ENCODE peak calls at places on chromosomes 11 and 22, in seven cellular contexts. V is transverse colon, Q is esophagus muscularis mucosa, U is adrenal gland, B is IMR-90, Z is spleen, J is tibial nerve. R is an unnamed sample.
A peak's percentile ranks its signal among the peaks of the same experiment; 100 is the strongest.

GRCh38 chr11:35190804-35191348 is 51.9 kb downstream of the CD44 start:
- DNase-seq in V (no peak), Q (no peak), U (no peak), B (peak; percentile 92), Z (no peak), J (no peak), R (no peak)

GRCh38 chr11:65215441-65216076 is 33.8 kb downstream of the CAPN1 start:
- DNase-seq in V (no peak), Q (no peak), U (no peak), B (no peak), Z (no peak), J (no peak), R (peak; percentile 29)

GRCh38 chr22:38069372-38070249 is 12.4 kb downstream of the PICK1 start:
- DNase-seq in V (peak; percentile 29), Q (no peak), U (no peak), B (peak; percentile 29), Z (no peak), J (peak; percentile 38), R (peak; percentile 34)

GRCh38 chr22:38710866-38711265 is 5.1 kb downstream of the GTPBP1 start:
- DNase-seq in V (no peak), Q (no peak), U (no peak), B (no peak), Z (no peak), J (no peak), R (no peak)

GRCh38 chr11:132610216-132610615 is 922.1 kb downstream of the OPCML start:
- DNase-seq in V (no peak), Q (peak; percentile 53), U (no peak), B (peak; percentile 85), Z (no peak), J (no peak), R (no peak)

GRCh38 chr11:83252941-83253340 is 33.2 kb downstream of the CCDC90B start:
- DNase-seq in V (no peak), Q (no peak), U (no peak), B (no peak), Z (no peak), J (no peak), R (no peak)

GRCh38 chr11:85787809-85788805 is 22.8 kb downstream of the SYTL2 start:
- DNase-seq in V (peak; percentile 54), Q (no peak), U (no peak), B (peak; percentile 42), Z (no peak), J (no peak), R (no peak)

GRCh38 chr11:107648247-107648646 is 57.3 kb downstream of the ELMOD1 start:
- DNase-seq in V (no peak), Q (no peak), U (no peak), B (no peak), Z (no peak), J (no peak), R (no peak)

GRCh38 chr11:114058026-114058706 is 1.3 kb upstream of the ZBTB16 start:
- DNase-seq in V (no peak), Q (no peak), U (peak; percentile 89), B (no peak), Z (no peak), J (no peak), R (no peak)

GRCh38 chr11:62601114-62601363 is 626 bp downstream of the MTA2 start:
- DNase-seq in V (peak; percentile 55), Q (no peak), U (no peak), B (no peak), Z (peak; percentile 94), J (no peak), R (no peak)

GRCh38 chr22:46009730-46010129 is 32.8 kb upstream of the WNT7B start:
- DNase-seq in V (no peak), Q (no peak), U (no peak), B (no peak), Z (peak; percentile 68), J (no peak), R (peak; percentile 8)

GRCh38 chr11:9613830-9614762 is 40.6 kb downstream of the WEE1 start:
- DNase-seq in V (peak; percentile 91), Q (peak; percentile 94), U (peak; percentile 81), B (peak; percentile 75), Z (peak; percentile 99), J (peak; percentile 71), R (peak; percentile 89)
- TF ChIP-seq POLR2A in V (peak; percentile 56), Q (no peak), U (peak; percentile 19), B (no peak), Z (no peak), J (peak; percentile 47), R (peak; percentile 45)

GRCh38 chr11:47918882-47919495 is 61.4 kb upstream of the PTPRJ start:
- DNase-seq in V (no peak), Q (no peak), U (no peak), B (peak; percentile 60), Z (peak; percentile 14), J (no peak), R (no peak)

GRCh38 chr11:47916361-47916841 is 64.0 kb upstream of the PTPRJ start:
- DNase-seq in V (no peak), Q (no peak), U (peak; percentile 77), B (no peak), Z (no peak), J (no peak), R (peak; percentile 23)

GRCh38 chr11:47915407-47916137 is 64.8 kb upstream of the PTPRJ start:
- DNase-seq in V (peak; percentile 11), Q (no peak), U (no peak), B (no peak), Z (peak; percentile 80), J (no peak), R (no peak)

GRCh38 chr11:47918370-47918690 is 62.0 kb upstream of the PTPRJ start:
- DNase-seq in V (no peak), Q (no peak), U (no peak), B (no peak), Z (no peak), J (no peak), R (no peak)

GRCh38 chr11:47917643-47918369 is 62.6 kb upstream of the PTPRJ start:
- DNase-seq in V (peak; percentile 73), Q (peak; percentile 94), U (peak; percentile 98), B (peak; percentile 98), Z (peak; percentile 86), J (peak; percentile 40), R (peak; percentile 64)
- TF ChIP-seq POLR2A in V (no peak), Q (no peak), U (no peak), B (no peak), Z (no peak), J (no peak), R (no peak)

GRCh38 chr22:20298803-20299735 is 20.8 kb downstream of the DGCR6L start:
- DNase-seq in V (peak; percentile 90), Q (peak; percentile 97), U (peak; percentile 76), B (peak; percentile 67), Z (peak; percentile 95), J (peak; percentile 56), R (peak; percentile 77)
- TF ChIP-seq POLR2A in V (no peak), Q (no peak), U (no peak), B (no peak), Z (no peak), J (no peak), R (no peak)

DNA sequence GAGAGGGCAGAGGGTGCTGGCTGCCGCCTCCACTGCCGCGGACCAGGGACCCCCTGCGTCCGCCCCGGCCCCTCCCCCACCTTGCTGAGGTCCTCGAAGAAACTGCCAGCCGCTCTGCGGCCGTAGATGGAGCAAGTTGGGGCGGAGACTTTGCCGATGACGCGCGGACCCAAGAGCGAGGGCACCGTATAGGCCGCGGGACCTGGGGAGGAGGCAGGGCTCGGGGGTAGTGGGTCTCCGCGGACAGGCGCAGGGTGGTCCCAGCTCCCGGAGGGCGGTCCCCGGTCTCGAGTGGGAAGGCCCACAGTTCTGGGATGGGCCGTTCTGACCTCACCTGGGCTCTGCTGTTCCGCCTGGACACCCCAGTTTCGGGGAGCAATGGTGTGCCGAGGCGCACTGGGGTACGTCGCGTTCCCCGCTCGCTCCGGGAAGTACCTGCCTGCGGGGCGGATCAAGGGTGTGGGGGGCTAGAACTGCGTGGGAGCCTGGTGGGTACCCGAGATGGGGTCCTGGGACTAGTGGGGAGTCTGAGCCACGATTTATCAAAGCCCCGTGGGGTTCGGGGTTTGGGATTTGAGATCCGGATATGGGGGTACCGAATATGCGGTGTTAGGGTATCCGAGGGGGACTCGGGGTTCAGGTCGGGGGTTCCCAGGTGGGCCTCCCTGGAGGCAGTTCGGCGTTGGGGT is 1.2 kb upstream of the TYMP start:
- DNase-seq in V (peak; percentile 93), Q (no peak), U (peak; percentile 84), B (peak; percentile 63), Z (peak; percentile 98), J (peak; percentile 65), R (peak; percentile 77)
- TF ChIP-seq POLR2A in V (peak; percentile 85), Q (peak; percentile 76), U (peak; percentile 72), B (no peak), Z (peak; percentile 88), J (peak; percentile 54), R (peak; percentile 36)

R was measured in erythroblast.